ENCODE peak calls at places on chromosomes 7 and 10, in five cellular contexts. One of them, this sample, is unnamed.

GRCh38 chr7:36532981-36533499 is 143.4 kb downstream of the ANLN start:
- DNase-seq in GM06990: no peak
- DNase-seq in endodermal cell: no peak
- DNase-seq in pancreas: no peak
- DNase-seq in body of pancreas: no peak
- DNase-seq in this sample: no peak

GRCh38 chr7:155362380-155363145 is 64.9 kb downstream of the INSIG1 start:
- DNase-seq in GM06990: no peak
- DNase-seq in endodermal cell: no peak
- DNase-seq in pancreas: no peak
- DNase-seq in body of pancreas: no peak
- DNase-seq in this sample: no peak

GRCh38 chr7:23183279-23184012 is 1.6 kb downstream of the NUP42 start:
- DNase-seq in GM06990: no peak
- DNase-seq in endodermal cell: no peak
- DNase-seq in pancreas: no peak
- DNase-seq in body of pancreas: no peak
- DNase-seq in this sample: no peak

GRCh38 chr7:113774182-113774807 is 144.5 kb downstream of the PPP1R3A start:
- DNase-seq in GM06990: no peak
- DNase-seq in endodermal cell: no peak
- DNase-seq in pancreas: no peak
- DNase-seq in body of pancreas: peak
- DNase-seq in this sample: no peak

GRCh38 chr7:33813331-33813730 is 92.0 kb upstream of the BMPER start:
- DNase-seq in GM06990: no peak
- DNase-seq in endodermal cell: no peak
- DNase-seq in pancreas: no peak
- DNase-seq in body of pancreas: no peak
- DNase-seq in this sample: no peak

GRCh38 chr10:52226448-52226847 is 87.6 kb upstream of the DKK1 start:
- DNase-seq in GM06990: no peak
- DNase-seq in endodermal cell: no peak
- DNase-seq in pancreas: no peak
- DNase-seq in body of pancreas: no peak
- DNase-seq in this sample: no peak

GRCh38 chr7:12030116-12030515 is 181.0 kb upstream of the TMEM106B start:
- DNase-seq in GM06990: no peak
- DNase-seq in endodermal cell: peak
- DNase-seq in pancreas: no peak
- DNase-seq in body of pancreas: no peak
- DNase-seq in this sample: no peak

GRCh38 chr7:129295015-129295423 is 70.2 kb downstream of the AHCYL2 start:
- DNase-seq in GM06990: no peak
- DNase-seq in endodermal cell: no peak
- DNase-seq in pancreas: no peak
- DNase-seq in body of pancreas: no peak
- DNase-seq in this sample: no peak

GRCh38 chr7:141663081-141663510 is 38.9 kb downstream of the DENND11 start:
- DNase-seq in GM06990: no peak
- DNase-seq in endodermal cell: no peak
- DNase-seq in pancreas: peak
- DNase-seq in body of pancreas: peak
- DNase-seq in this sample: no peak

GRCh38 chr10:80480852-80481251 is 26.7 kb downstream of the TSPAN14 start:
- DNase-seq in GM06990: no peak
- DNase-seq in endodermal cell: no peak
- DNase-seq in pancreas: no peak
- DNase-seq in body of pancreas: no peak
- DNase-seq in this sample: no peak

GRCh38 chr7:138799336-138799965 is 1.5 kb upstream of the ATP6V0A4 start:
- DNase-seq in GM06990: no peak
- DNase-seq in endodermal cell: no peak
- DNase-seq in pancreas: no peak
- DNase-seq in body of pancreas: no peak
- DNase-seq in this sample: no peak

GRCh38 chr10:75446508-75446907 is 15.1 kb downstream of the LRMDA start:
- DNase-seq in GM06990: no peak
- DNase-seq in endodermal cell: no peak
- DNase-seq in pancreas: no peak
- DNase-seq in body of pancreas: no peak
- DNase-seq in this sample: no peak

DNA sequence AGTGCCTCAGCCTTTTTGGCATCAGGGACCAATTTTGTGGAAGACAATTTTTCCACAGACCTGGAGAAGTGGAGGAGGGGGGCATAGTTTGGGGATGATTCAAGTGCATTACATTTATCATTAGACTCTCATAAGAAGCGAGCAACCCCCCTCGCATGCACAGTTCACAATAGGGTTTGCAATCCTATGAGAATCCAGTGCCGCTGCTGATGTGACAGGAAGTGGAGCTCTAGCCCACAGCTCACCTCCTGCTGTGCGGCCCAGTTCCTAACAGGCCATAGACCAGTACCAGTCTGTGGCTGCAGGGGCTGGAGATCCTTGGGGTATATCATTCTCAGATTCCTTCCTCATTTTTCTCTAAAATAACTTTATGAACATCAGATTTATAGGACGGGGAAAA is 50.8 kb downstream of the ATAD1 start:
- DNase-seq in GM06990: no peak
- DNase-seq in endodermal cell: peak
- DNase-seq in pancreas: no peak
- DNase-seq in body of pancreas: no peak
- DNase-seq in this sample: no peak
- TF ChIP-seq CTCF in GM06990: no peak
- TF ChIP-seq CTCF in endodermal cell: no peak
- TF ChIP-seq CTCF in pancreas: no peak
- TF ChIP-seq CTCF in body of pancreas: no peak
- TF ChIP-seq CTCF in this sample: no peak

GRCh38 chr7:65247491-65247890 is 126.2 kb upstream of the ZNF92 start:
- DNase-seq in GM06990: no peak
- DNase-seq in endodermal cell: no peak
- DNase-seq in pancreas: no peak
- DNase-seq in body of pancreas: no peak
- DNase-seq in this sample: no peak
- TF ChIP-seq CTCF in GM06990: no peak
- TF ChIP-seq CTCF in endodermal cell: peak
- TF ChIP-seq CTCF in pancreas: no peak
- TF ChIP-seq CTCF in body of pancreas: no peak
- TF ChIP-seq CTCF in this sample: no peak

GRCh38 chr7:21945374-21946227 is at the start of gene CDCA7L:
- DNase-seq in GM06990: peak
- DNase-seq in endodermal cell: peak
- DNase-seq in pancreas: peak
- DNase-seq in body of pancreas: peak
- DNase-seq in this sample: no peak
- TF ChIP-seq CTCF in GM06990: peak
- TF ChIP-seq CTCF in endodermal cell: no peak
- TF ChIP-seq CTCF in pancreas: no peak
- TF ChIP-seq CTCF in body of pancreas: no peak
- TF ChIP-seq CTCF in this sample: no peak

GRCh38 chr7:100626530-100627237 is 14.3 kb downstream of the MOSPD3 start:
- DNase-seq in GM06990: peak
- DNase-seq in endodermal cell: peak
- DNase-seq in pancreas: peak
- DNase-seq in body of pancreas: peak
- DNase-seq in this sample: no peak

GRCh38 chr7:100627238-100627549 is 14.2 kb downstream of the TFR2 start:
- DNase-seq in GM06990: no peak
- DNase-seq in endodermal cell: no peak
- DNase-seq in pancreas: no peak
- DNase-seq in body of pancreas: no peak
- DNase-seq in this sample: no peak

GRCh38 chr7:100630066-100630465 is 11.3 kb downstream of the TFR2 start:
- DNase-seq in GM06990: no peak
- DNase-seq in endodermal cell: no peak
- DNase-seq in pancreas: no peak
- DNase-seq in body of pancreas: no peak
- DNase-seq in this sample: no peak

GRCh38 chr7:100626055-100626454 is 13.7 kb downstream of the MOSPD3 start:
- DNase-seq in GM06990: no peak
- DNase-seq in endodermal cell: no peak
- DNase-seq in pancreas: no peak
- DNase-seq in body of pancreas: no peak
- DNase-seq in this sample: no peak

DNA sequence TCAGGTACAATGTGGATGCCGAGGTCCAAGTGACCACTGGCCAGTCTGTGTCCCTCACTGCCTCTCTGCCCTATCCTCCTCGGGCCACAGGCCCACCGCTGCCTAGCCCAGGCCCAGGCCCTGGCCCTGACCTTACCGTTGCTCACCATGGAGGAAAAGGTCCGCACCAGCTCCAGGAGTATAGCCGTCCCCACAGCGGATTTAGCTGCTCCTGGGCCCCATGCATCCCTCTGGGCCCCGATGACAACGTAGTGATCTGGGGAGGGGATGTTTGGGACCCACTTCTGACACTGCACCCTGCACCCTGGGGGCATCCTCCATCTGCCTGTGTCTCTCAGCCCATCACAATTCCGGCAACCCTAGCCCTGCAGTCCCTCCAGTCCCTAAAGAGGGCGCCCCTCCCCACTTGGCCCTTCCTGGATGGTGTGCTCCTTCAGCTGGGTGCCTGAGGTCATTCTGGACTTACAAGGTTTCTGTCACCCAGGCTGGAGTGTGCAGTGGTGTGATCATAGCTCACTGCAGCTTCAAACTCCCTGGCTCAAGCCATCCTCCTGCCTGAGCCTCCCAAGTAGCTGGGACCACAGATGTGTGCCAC is 12.1 kb downstream of the TFR2 start:
- DNase-seq in GM06990: no peak
- DNase-seq in endodermal cell: peak
- DNase-seq in pancreas: no peak
- DNase-seq in body of pancreas: no peak
- DNase-seq in this sample: no peak
- TF ChIP-seq CTCF in GM06990: peak
- TF ChIP-seq CTCF in endodermal cell: peak
- TF ChIP-seq CTCF in pancreas: no peak
- TF ChIP-seq CTCF in body of pancreas: no peak
- TF ChIP-seq CTCF in this sample: peak

GRCh38 chr10:34824870-34825269 is 9.8 kb upstream of the PARD3 start:
- DNase-seq in GM06990: no peak
- DNase-seq in endodermal cell: peak
- DNase-seq in pancreas: no peak
- DNase-seq in body of pancreas: no peak
- DNase-seq in this sample: no peak
- TF ChIP-seq CTCF in GM06990: peak
- TF ChIP-seq CTCF in endodermal cell: peak
- TF ChIP-seq CTCF in pancreas: no peak
- TF ChIP-seq CTCF in body of pancreas: no peak
- TF ChIP-seq CTCF in this sample: no peak